ENCODE peak calls at places on chromosome 15, in nine cellular contexts. W, M, I, X, V, F, P, L and D are unnamed samples.

GRCh38 chr15:85024509-85025336 is 43.1 kb downstream of the PDE8A start:
- DNase-seq in W (no peak), M (peak), I (no peak), X (no peak), V (peak), F (no peak), P (no peak), L (no peak), D (no peak)

GRCh38 chr15:93862791-93863190 is 368.6 kb upstream of the MCTP2 start:
- DNase-seq in W (no peak), M (no peak), I (no peak), X (peak), V (no peak), F (no peak), P (no peak), L (no peak), D (no peak)

GRCh38 chr15:48695088-48695834 is 49.8 kb upstream of the FBN1 start:
- DNase-seq in W (no peak), M (peak), I (no peak), X (no peak), V (no peak), F (no peak), P (no peak), L (no peak), D (no peak)

GRCh38 chr15:40235201-40235890 is 3.5 kb upstream of the PAK6 start:
- DNase-seq in W (no peak), M (no peak), I (no peak), X (no peak), V (no peak), F (peak), P (no peak), L (no peak), D (no peak)

GRCh38 chr15:80418892-80419537 is 14.8 kb downstream of the ARNT2 start:
- DNase-seq in W (no peak), M (peak), I (no peak), X (peak), V (peak), F (peak), P (no peak), L (peak), D (no peak)

GRCh38 chr15:62454567-62455172 is 289.6 kb upstream of the C2CD4B start:
- DNase-seq in W (no peak), M (peak), I (no peak), X (no peak), V (no peak), F (no peak), P (no peak), L (no peak), D (no peak)

GRCh38 chr15:41494922-41495735 is 1.5 kb downstream of the ITPKA start:
- DNase-seq in W (no peak), M (peak), I (no peak), X (peak), V (peak), F (peak), P (peak), L (peak), D (no peak)

GRCh38 chr15:92095691-92096090 is 242.2 kb downstream of the SLCO3A1 start:
- DNase-seq in W (peak), M (no peak), I (no peak), X (peak), V (no peak), F (no peak), P (no peak), L (no peak), D (peak)

GRCh38 chr15:54082836-54083492 is 104.7 kb downstream of the UNC13C start:
- DNase-seq in W (peak), M (peak), I (no peak), X (no peak), V (peak), F (peak), P (no peak), L (peak), D (no peak)

GRCh38 chr15:58344164-58345070 is 87.4 kb upstream of the LIPC start:
- DNase-seq in W (no peak), M (no peak), I (no peak), X (no peak), V (no peak), F (no peak), P (no peak), L (no peak), D (no peak)

GRCh38 chr15:99359760-99360159 is 108.5 kb downstream of the LRRC28 start:
- DNase-seq in W (no peak), M (no peak), I (no peak), X (no peak), V (no peak), F (no peak), P (no peak), L (no peak), D (no peak)

GRCh38 chr15:41544650-41545015 is 576 bp upstream of the RPAP1 start:
- DNase-seq in W (no peak), M (no peak), I (no peak), X (no peak), V (no peak), F (no peak), P (peak), L (no peak), D (no peak)

GRCh38 chr15:24916305-24917009 is 38.3 kb upstream of the SNRPN start:
- DNase-seq in W (no peak), M (peak), I (no peak), X (no peak), V (no peak), F (no peak), P (no peak), L (no peak), D (no peak)

GRCh38 chr15:100249096-100249815 is 92.5 kb downstream of the ADAMTS17 start:
- DNase-seq in W (no peak), M (no peak), I (no peak), X (no peak), V (no peak), F (no peak), P (no peak), L (no peak), D (no peak)

GRCh38 chr15:36742696-36743095 is 163.3 kb downstream of the CDIN1 start:
- DNase-seq in W (no peak), M (no peak), I (no peak), X (no peak), V (no peak), F (no peak), P (no peak), L (no peak), D (no peak)

GRCh38 chr15:50058231-50058630 is 60.8 kb downstream of the ATP8B4 start:
- DNase-seq in W (no peak), M (peak), I (no peak), X (no peak), V (no peak), F (no peak), P (no peak), L (no peak), D (no peak)

GRCh38 chr15:96130734-96131133 is 199.8 kb upstream of the NR2F2 start:
- DNase-seq in W (no peak), M (no peak), I (no peak), X (no peak), V (no peak), F (no peak), P (no peak), L (no peak), D (no peak)

GRCh38 chr15:66707310-66708160 is 5.5 kb downstream of the SMAD6 start:
- DNase-seq in W (no peak), M (peak), I (no peak), X (peak), V (peak), F (peak), P (no peak), L (no peak), D (no peak)

GRCh38 chr15:101026686-101027272 is 107.6 kb downstream of the LRRK1 start:
- DNase-seq in W (no peak), M (no peak), I (no peak), X (no peak), V (no peak), F (no peak), P (no peak), L (no peak), D (no peak)

GRCh38 chr15:99454941-99455795 is 110.6 kb upstream of the MEF2A start:
- DNase-seq in W (no peak), M (peak), I (no peak), X (peak), V (peak), F (no peak), P (no peak), L (no peak), D (no peak)

GRCh38 chr15:81386947-81387346 is 12.9 kb upstream of the TMC3 start:
- DNase-seq in W (no peak), M (no peak), I (no peak), X (peak), V (no peak), F (no peak), P (no peak), L (no peak), D (no peak)

GRCh38 chr15:69824075-69824876 is 273.4 kb downstream of the TLE3 start:
- DNase-seq in W (no peak), M (peak), I (no peak), X (no peak), V (no peak), F (no peak), P (no peak), L (no peak), D (no peak)

GRCh38 chr15:86125775-86126174 is 46.1 kb downstream of the AGBL1 start:
- DNase-seq in W (no peak), M (no peak), I (no peak), X (no peak), V (no peak), F (no peak), P (no peak), L (no peak), D (no peak)

GRCh38 chr15:80695911-80696651 is 971 bp downstream of the ABHD17C start:
- DNase-seq in W (peak), M (peak), I (peak), X (peak), V (peak), F (peak), P (peak), L (peak), D (no peak)

GRCh38 chr15:95032181-95032580 is 800.8 kb downstream of the MCTP2 start:
- DNase-seq in W (no peak), M (peak), I (no peak), X (no peak), V (no peak), F (no peak), P (no peak), L (no peak), D (no peak)